ENCODE peak calls at places on chromosomes 3 and 15, in four cellular contexts. F is lung, D is germinal center, U is left cardiac atrium. W is an unnamed sample.
A peak's percentile ranks its signal among the peaks of the same experiment; 100 is the strongest.

GRCh38 chr3:111723293-111723963 is 128.3 kb upstream of the ZBED2 start:
- DNase-seq in F (no peak), D (peak; percentile 3), U (no peak), W (no peak)

GRCh38 chr15:96670389-96670788 is 339.9 kb downstream of the NR2F2 start:
- DNase-seq in F (no peak), D (no peak), U (no peak), W (no peak)

GRCh38 chr3:45915080-45915479 is 28.2 kb upstream of the CXCR6 start:
- DNase-seq in F (no peak), D (no peak), U (no peak), W (no peak)

GRCh38 chr15:65066635-65067333 is 1.0 kb downstream of the RASL12 start:
- DNase-seq in F (no peak), D (no peak), U (no peak), W (no peak)

GRCh38 chr15:92393287-92393993 is at the start of gene ST8SIA2:
- DNase-seq in F (no peak), D (peak; percentile 27), U (no peak), W (no peak)

GRCh38 chr3:160544837-160545236 is 20.5 kb downstream of the KPNA4 start:
- DNase-seq in F (no peak), D (no peak), U (no peak), W (no peak)

GRCh38 chr15:80798911-80799310 is 19.7 kb downstream of the CEMIP start:
- DNase-seq in F (no peak), D (no peak), U (no peak), W (no peak)

GRCh38 chr3:151268267-151269235 is 9.8 kb downstream of the P2RY14 start:
- DNase-seq in F (no peak), D (no peak), U (no peak), W (no peak)

GRCh38 chr15:30872341-30872748 is 31.4 kb upstream of the FAN1 start:
- DNase-seq in F (no peak), D (no peak), U (no peak), W (no peak)

GRCh38 chr15:77138167-77138522 is 67.2 kb upstream of the TSPAN3 start:
- DNase-seq in F (no peak), D (no peak), U (no peak), W (no peak)

GRCh38 chr15:62416535-62416934 is 251.4 kb upstream of the C2CD4B start:
- DNase-seq in F (no peak), D (no peak), U (no peak), W (no peak)

GRCh38 chr3:167700926-167701325 is 33.8 kb downstream of the PDCD10 start:
- DNase-seq in F (no peak), D (no peak), U (no peak), W (no peak)

GRCh38 chr3:139638518-139638917 is 39.3 kb downstream of the NMNAT3 start:
- DNase-seq in F (no peak), D (no peak), U (no peak), W (peak; percentile 10)

GRCh38 chr3:126291537-126291936 is 65.7 kb downstream of the KLF15 start:
- DNase-seq in F (no peak), D (no peak), U (no peak), W (peak; percentile 83)

GRCh38 chr3:15332405-15333098 is at the start of gene SH3BP5:
- DNase-seq in F (peak; percentile 72), D (peak; percentile 88), U (peak; percentile 85), W (no peak)

GRCh38 chr15:31489281-31489680 is 162.6 kb downstream of the KLF13 start:
- DNase-seq in F (peak; percentile 22), D (no peak), U (no peak), W (peak; percentile 82)

GRCh38 chr3:162072656-162073055 is 576.0 kb downstream of the OTOL1 start:
- DNase-seq in F (no peak), D (no peak), U (no peak), W (no peak)

GRCh38 chr15:92903588-92903955 is 3.4 kb downstream of the CHD2 start:
- DNase-seq in F (no peak), D (no peak), U (no peak), W (no peak)

GRCh38 chr3:150074697-150075416 is 104.2 kb upstream of the PFN2 start:
- DNase-seq in F (no peak), D (no peak), U (no peak), W (peak; percentile 70)

GRCh38 chr15:55499158-55499557 is 8.9 kb downstream of the DNAAF4 start:
- DNase-seq in F (no peak), D (no peak), U (no peak), W (no peak)